ENCODE peak calls at places on chromosomes 6 and 20, in five cellular contexts. T is H9, G is astrocyte, O is DND-41, F is GM23248. U is an unnamed sample. For H3K4me1, the result is how much of the 10 kb centered on the place peaks cover.

GRCh38 chr6:1481326-1481725 is 92.0 kb downstream of the FOXF2 start:
- DNase-seq in T (no peak), G (peak), O (no peak), F (peak), U (peak)

GRCh38 chr6:41759905-41760579 is 12.8 kb upstream of the PGC start:
- DNase-seq in T (no peak), G (no peak), O (no peak), F (no peak), U (no peak)

GRCh38 chr6:47106721-47107197 is 64.6 kb upstream of the ADGRF1 start:
- DNase-seq in T (peak), G (no peak), O (no peak), F (no peak), U (peak)

GRCh38 chr6:111651185-111652034 is 45.7 kb upstream of the TRAF3IP2 start:
- DNase-seq in T (no peak), G (no peak), O (no peak), F (no peak), U (no peak)

GRCh38 chr6:147159536-147160374 is 44.5 kb upstream of the STXBP5 start:
- DNase-seq in T (no peak), G (no peak), O (no peak), F (no peak), U (no peak)

GRCh38 chr6:144809120-144809519 is 524.0 kb downstream of the UTRN start:
- DNase-seq in T (no peak), G (peak), O (no peak), F (peak), U (peak)

GRCh38 chr6:73644941-73645591 is 8.7 kb downstream of the SLC17A5 start:
- DNase-seq in T (no peak), G (no peak), O (no peak), F (peak), U (no peak)

GRCh38 chr6:12280458-12280857 is 9.7 kb upstream of the EDN1 start:
- DNase-seq in T (no peak), G (peak), O (no peak), F (peak), U (peak)

GRCh38 chr6:42136508-42137191 is 5.8 kb downstream of the C6orf132 start:
- DNase-seq in T (peak), G (peak), O (no peak), F (peak), U (peak)

GRCh38 chr6:43120938-43121913 is 45.1 kb downstream of the PTK7 start:
- DNase-seq in T (no peak), G (peak), O (no peak), F (peak), U (peak)

GRCh38 chr6:119190176-119190575 is 111.7 kb upstream of the FAM184A start:
- DNase-seq in T (no peak), G (no peak), O (no peak), F (no peak), U (no peak)

GRCh38 chr6:37275350-37275749 is 17.4 kb upstream of the TMEM217 start:
- DNase-seq in T (no peak), G (no peak), O (no peak), F (no peak), U (no peak)

GRCh38 chr20:45032781-45033180 is 66.5 kb downstream of the STK4 start:
- DNase-seq in T (no peak), G (no peak), O (no peak), F (peak), U (peak)

GRCh38 chr6:28081486-28081751 is 1.1 kb downstream of the ZNF165 start:
- DNase-seq in T (no peak), G (no peak), O (peak), F (no peak), U (no peak)

GRCh38 chr6:43724914-43725642 is 37.5 kb upstream of the MRPS18A start:
- DNase-seq in T (no peak), G (peak), O (peak), F (peak), U (peak)

GRCh38 chr6:20875369-20875963 is 341.2 kb downstream of the CDKAL1 start:
- DNase-seq in T (no peak), G (peak), O (peak), F (peak), U (peak)

GRCh38 chr20:64136004-64136710 is 28.1 kb upstream of the MYT1 start:
- DNase-seq in T (no peak), G (no peak), O (no peak), F (no peak), U (no peak)

GRCh38 chr6:150547511-150548222 is 52.0 kb upstream of the PLEKHG1 start:
- DNase-seq in T (peak), G (no peak), O (no peak), F (no peak), U (no peak)

GRCh38 chr6:13624871-13625288 is 9.7 kb downstream of the NOL7 start:
- DNase-seq in T (peak), G (no peak), O (peak), F (peak), U (peak)

GRCh38 chr20:842547-842940 is 9.0 kb downstream of the FAM110A start:
- DNase-seq in T (no peak), G (no peak), O (no peak), F (no peak), U (no peak)
- H3K4me1 ChIP-seq in T (under half), G (under half), O (under half), F (under half), U (under half)

GRCh38 chr6:34362909-34363713 is 29.4 kb downstream of the NUDT3 start:
- DNase-seq in T (no peak), G (no peak), O (peak), F (no peak), U (no peak)
- H3K9ac ChIP-seq in T (no peak), G (no peak), O (no peak), F (no peak), U (no peak)

DNA sequence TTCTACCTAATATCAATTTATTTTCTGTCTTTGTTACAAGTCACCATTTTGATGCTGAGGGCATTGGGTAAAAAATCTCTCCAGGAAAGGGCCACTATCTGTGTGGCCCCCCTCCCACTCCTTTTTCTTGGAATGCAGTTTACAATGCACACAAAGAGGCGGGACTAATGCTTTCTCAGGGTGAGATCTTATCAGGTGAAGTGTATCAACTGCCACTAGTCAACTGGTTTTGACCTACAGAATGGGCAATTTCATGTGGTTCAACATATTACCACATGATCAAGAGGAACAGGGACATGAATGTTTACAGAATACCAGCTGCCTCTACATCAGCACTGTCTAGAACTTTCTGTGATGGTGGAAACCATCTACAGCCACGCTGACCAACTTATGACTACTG is 3.7 kb downstream of the RRBP1 start:
- DNase-seq in T (no peak), G (no peak), O (peak), F (no peak), U (peak)
- H3K27ac ChIP-seq in T (no peak), G (no peak), O (no peak), F (peak), U (no peak)

DNA sequence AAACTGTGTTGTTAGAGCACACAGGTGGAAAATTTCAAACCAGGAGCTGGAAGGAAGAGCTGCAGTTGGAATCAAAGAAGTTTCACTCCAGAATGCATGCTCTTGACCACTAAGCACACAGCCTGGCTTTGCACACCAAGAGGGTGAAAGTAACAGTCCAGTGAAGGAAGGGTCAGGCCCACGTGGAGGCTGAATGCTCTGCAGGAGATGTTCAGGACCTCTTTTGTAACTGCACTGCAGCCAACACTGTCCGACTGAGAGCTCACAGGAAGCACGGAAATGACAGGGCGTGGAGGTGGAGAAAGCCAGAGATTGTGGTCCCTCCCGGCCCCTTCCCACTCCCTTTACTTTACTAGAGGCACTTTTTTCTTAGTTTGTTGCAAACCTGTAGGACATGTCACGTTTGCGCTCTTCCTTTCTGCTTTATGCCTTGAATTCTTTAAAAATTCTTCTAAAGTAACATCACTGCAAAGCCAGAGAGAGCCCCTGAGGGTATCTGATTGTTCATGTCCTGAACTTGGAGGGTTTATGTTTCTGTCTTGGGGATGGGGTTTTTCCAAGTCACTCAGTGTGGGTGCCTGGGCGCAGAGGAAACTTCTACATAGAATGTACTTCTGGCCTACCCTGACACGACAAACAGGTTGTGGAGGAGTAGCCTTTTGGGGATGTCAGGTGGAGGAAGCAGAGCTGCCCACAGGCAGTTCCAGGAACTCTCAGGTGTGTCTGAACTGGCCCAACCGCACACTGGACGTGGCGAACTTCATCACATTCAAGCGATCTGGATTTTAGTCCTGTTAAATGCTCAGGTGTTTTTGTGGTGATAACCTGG is 40.9 kb downstream of the JAG1 start:
- DNase-seq in T (no peak), G (no peak), O (no peak), F (no peak), U (no peak)
- H3K4me1 ChIP-seq in T (under half), G (under half), O (under half), F (under half), U (under half)